ENCODE peak calls at places on chromosomes 6 and 20, in ten cellular contexts. G is PC-3, K is neural progenitor cell, Y is astrocyte, S is heart right ventricle, Z is ovary, B is fibroblast of mammary gland, H is left ventricle myocardium inferior, C is PC-9, R is AG04450. P is an unnamed sample.

GRCh38 chr6:3176562-3177355 is 19.4 kb upstream of the TUBB2A start:
- DNase-seq in G (peak; percentile 62), K (no peak), Y (peak; percentile 94), S (no peak), Z (no peak), B (peak; percentile 95), H (no peak), C (peak; percentile 70), R (peak; percentile 80), P (peak; percentile 93)

GRCh38 chr6:4879724-4880372 is 103.6 kb downstream of the CDYL start:
- DNase-seq in G (no peak), K (no peak), Y (no peak), S (no peak), Z (no peak), B (no peak), H (no peak), C (no peak), R (no peak), P (no peak)

GRCh38 chr6:44679906-44680698 is 292.6 kb downstream of the CDC5L start:
- DNase-seq in G (no peak), K (no peak), Y (no peak), S (no peak), Z (no peak), B (no peak), H (no peak), C (no peak), R (no peak), P (no peak)

GRCh38 chr6:153662982-153663381 is 376.1 kb upstream of the OPRM1 start:
- DNase-seq in G (no peak), K (no peak), Y (no peak), S (no peak), Z (no peak), B (no peak), H (no peak), C (no peak), R (no peak), P (peak; percentile 1)

GRCh38 chr20:33832113-33832853 is 21.1 kb downstream of the CHMP4B start:
- DNase-seq in G (no peak), K (peak; percentile 61), Y (peak; percentile 38), S (peak; percentile 29), Z (peak; percentile 34), B (peak; percentile 23), H (no peak), C (no peak), R (no peak), P (peak; percentile 40)

GRCh38 chr6:85452441-85452881 is 2.6 kb downstream of the NT5E start:
- DNase-seq in G (no peak), K (no peak), Y (peak; percentile 71), S (no peak), Z (no peak), B (peak; percentile 93), H (no peak), C (no peak), R (peak; percentile 77), P (peak; percentile 92)

GRCh38 chr6:43122146-43122545 is 46.0 kb downstream of the PTK7 start:
- DNase-seq in G (no peak), K (no peak), Y (no peak), S (no peak), Z (no peak), B (no peak), H (no peak), C (no peak), R (no peak), P (no peak)

GRCh38 chr20:10553326-10553984 is 118.3 kb downstream of the SLX4IP start:
- DNase-seq in G (peak; percentile 91), K (peak; percentile 80), Y (peak; percentile 47), S (peak; percentile 77), Z (peak; percentile 66), B (peak; percentile 80), H (peak; percentile 60), C (peak; percentile 51), R (peak; percentile 55), P (peak; percentile 90)

GRCh38 chr6:73537677-73538076 is 16.8 kb upstream of the EEF1A1 start:
- DNase-seq in G (no peak), K (no peak), Y (no peak), S (no peak), Z (no peak), B (peak; percentile 33), H (no peak), C (no peak), R (no peak), P (no peak)

GRCh38 chr6:111823012-111823411 is 50.2 kb downstream of the FYN start:
- DNase-seq in G (no peak), K (no peak), Y (no peak), S (no peak), Z (no peak), B (no peak), H (no peak), C (no peak), R (no peak), P (no peak)

GRCh38 chr6:137874204-137875001 is 7.3 kb downstream of the TNFAIP3 start:
- DNase-seq in G (no peak), K (no peak), Y (no peak), S (no peak), Z (no peak), B (peak; percentile 63), H (no peak), C (peak; percentile 50), R (no peak), P (peak; percentile 72)
- TF ChIP-seq CTCF in G (no peak), K (no peak), Y (no peak), S (no peak), Z (no peak), B (no peak), H (no peak), C (no peak), R (no peak), P (no peak)

GRCh38 chr6:34108159-34108558 is 37.7 kb downstream of the GRM4 start:
- DNase-seq in G (no peak), K (no peak), Y (no peak), S (no peak), Z (no peak), B (no peak), H (no peak), C (no peak), R (no peak), P (no peak)
- H3K4me3 ChIP-seq in G (no peak overlapping the region), K (no peak overlapping the region), Y (no peak overlapping the region), S (no peak overlapping the region), Z (no peak overlapping the region), B (no peak overlapping the region), H (no peak overlapping the region), C (no peak overlapping the region), R (no peak overlapping the region), P (no peak overlapping the region)

GRCh38 chr20:62141397-62142251 is 1.6 kb downstream of the PSMA7 start:
- DNase-seq in G (peak; percentile 41), K (peak; percentile 54), Y (no peak), S (no peak), Z (no peak), B (peak; percentile 54), H (no peak), C (peak; percentile 63), R (no peak), P (peak; percentile 56)
- TF ChIP-seq CTCF in G (peak; percentile 76), K (peak; percentile 46), Y (peak; percentile 6), S (peak; percentile 40), Z (no peak), B (peak; percentile 40), H (peak; percentile 40), C (peak; percentile 51), R (peak; percentile 50), P (peak; percentile 71)

GRCh38 chr6:5936611-5937010 is 70.1 kb downstream of the NRN1 start:
- DNase-seq in G (no peak), K (no peak), Y (peak; percentile 73), S (no peak), Z (no peak), B (peak; percentile 12), H (no peak), C (no peak), R (no peak), P (no peak)
- H3K4me3 ChIP-seq in G (no peak overlapping the region), K (no peak overlapping the region), Y (peak overlapping the region; percentile 23), S (no peak overlapping the region), Z (no peak overlapping the region), B (no peak overlapping the region), H (no peak overlapping the region), C (no peak overlapping the region), R (no peak overlapping the region), P (no peak overlapping the region)

GRCh38 chr20:17807670-17808069 is 107.9 kb downstream of the BANF2 start:
- DNase-seq in G (no peak), K (no peak), Y (no peak), S (no peak), Z (no peak), B (peak; percentile 67), H (no peak), C (no peak), R (no peak), P (peak; percentile 45)
- TF ChIP-seq CTCF in G (no peak), K (no peak), Y (no peak), S (no peak), Z (no peak), B (no peak), H (no peak), C (no peak), R (no peak), P (peak; percentile 14)

GRCh38 chr20:29085625-29086024 is 2171.8 kb upstream of the DEFB115 start:
- DNase-seq in G (no peak), K (no peak), Y (no peak), S (no peak), Z (no peak), B (no peak), H (no peak), C (no peak), R (no peak), P (no peak)
- H3K4me3 ChIP-seq in G (no peak overlapping the region), K (no peak overlapping the region), Y (no peak overlapping the region), S (no peak overlapping the region), Z (no peak overlapping the region), B (no peak overlapping the region), H (no peak overlapping the region), C (no peak overlapping the region), R (no peak overlapping the region), P (no peak overlapping the region)

DNA sequence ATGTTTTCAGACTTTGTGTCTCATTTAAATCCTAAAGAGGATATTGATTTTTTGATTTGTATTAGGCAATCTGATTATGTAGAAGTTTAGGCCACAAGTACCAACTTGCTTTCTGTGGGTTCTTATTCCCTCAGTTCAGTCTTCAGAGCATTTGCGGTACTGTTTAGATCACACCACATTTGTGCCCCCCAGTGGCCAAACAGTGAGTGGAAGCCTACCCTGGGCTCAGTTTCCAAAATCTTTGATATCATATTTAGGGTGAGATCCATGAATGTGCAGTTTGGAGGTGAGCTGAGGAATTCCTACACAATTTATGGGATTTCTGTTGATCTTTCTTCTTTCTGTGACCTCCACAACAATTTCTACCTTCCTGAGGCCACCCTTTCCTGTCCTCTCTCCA is 92.3 kb upstream of the FUT9 start:
- DNase-seq in G (peak; percentile 32), K (peak; percentile 40), Y (no peak), S (no peak), Z (no peak), B (peak; percentile 0), H (no peak), C (no peak), R (no peak), P (no peak)
- TF ChIP-seq CTCF in G (peak; percentile 55), K (peak; percentile 66), Y (peak; percentile 21), S (no peak), Z (no peak), B (peak; percentile 21), H (peak; percentile 31), C (peak; percentile 27), R (no peak), P (peak; percentile 13)

GRCh38 chr20:4161447-4162251 is 146.3 kb upstream of the RNF24 start:
- DNase-seq in G (peak; percentile 69), K (no peak), Y (no peak), S (no peak), Z (no peak), B (no peak), H (no peak), C (peak; percentile 74), R (no peak), P (peak; percentile 48)
- H3K4me3 ChIP-seq in G (peak overlapping the region; percentile 42), K (no peak overlapping the region), Y (no peak overlapping the region), S (no peak overlapping the region), Z (no peak overlapping the region), B (no peak overlapping the region), H (no peak overlapping the region), C (peak overlapping the region; percentile 45), R (no peak overlapping the region), P (no peak overlapping the region)

GRCh38 chr6:157424491-157425020 is 43.6 kb downstream of the ZDHHC14 start:
- DNase-seq in G (no peak), K (no peak), Y (no peak), S (no peak), Z (no peak), B (no peak), H (no peak), C (no peak), R (no peak), P (peak; percentile 12)
- TF ChIP-seq CTCF in G (no peak), K (no peak), Y (no peak), S (peak; percentile 32), Z (no peak), B (no peak), H (peak; percentile 27), C (no peak), R (no peak), P (peak; percentile 6)